ENCODE peak calls at places on chromosomes 6 and 20, in seven cellular contexts. One of them, this sample, is unnamed.

GRCh38 chr6:167799033-167799933 is 27.4 kb upstream of the AFDN start:
- DNase-seq in activated effector memory CD4-positive, alpha-beta T cell treated with Interleukin-2 at 50 U/mL for 16 hours: no peak
- DNase-seq in GM04504: no peak
- DNase-seq in HTR-8/SVneo: no peak
- DNase-seq in AG09309: no peak
- DNase-seq in right cardiac atrium: no peak
- DNase-seq in H9: no peak
- DNase-seq in this sample: peak; percentile 9

GRCh38 chr6:40425192-40425919 is 161.8 kb downstream of the LRFN2 start:
- DNase-seq in AG09309: no peak
- DNase-seq in HTR-8/SVneo: no peak
- DNase-seq in right cardiac atrium: peak; percentile 68
- DNase-seq in H9: no peak
- DNase-seq in GM04504: no peak
- DNase-seq in activated effector memory CD4-positive, alpha-beta T cell treated with Interleukin-2 at 50 U/mL for 16 hours: no peak
- DNase-seq in this sample: no peak

GRCh38 chr20:44532981-44533331 is 11.1 kb upstream of the SERINC3 start:
- DNase-seq in activated effector memory CD4-positive, alpha-beta T cell treated with Interleukin-2 at 50 U/mL for 16 hours: no peak
- DNase-seq in HTR-8/SVneo: no peak
- DNase-seq in AG09309: no peak
- DNase-seq in GM04504: no peak
- DNase-seq in H9: no peak
- DNase-seq in right cardiac atrium: no peak
- DNase-seq in this sample: no peak

GRCh38 chr20:4095639-4096038 is 80.3 kb upstream of the RNF24 start:
- DNase-seq in AG09309: no peak
- DNase-seq in HTR-8/SVneo: no peak
- DNase-seq in H9: no peak
- DNase-seq in activated effector memory CD4-positive, alpha-beta T cell treated with Interleukin-2 at 50 U/mL for 16 hours: no peak
- DNase-seq in GM04504: no peak
- DNase-seq in right cardiac atrium: no peak
- DNase-seq in this sample: no peak

GRCh38 chr20:17785007-17785406 is 85.2 kb downstream of the BANF2 start:
- DNase-seq in H9: no peak
- DNase-seq in right cardiac atrium: no peak
- DNase-seq in activated effector memory CD4-positive, alpha-beta T cell treated with Interleukin-2 at 50 U/mL for 16 hours: no peak
- DNase-seq in AG09309: no peak
- DNase-seq in GM04504: no peak
- DNase-seq in HTR-8/SVneo: no peak
- DNase-seq in this sample: no peak

GRCh38 chr6:113094781-113095180 is 747.7 kb downstream of the RFPL4B start:
- DNase-seq in right cardiac atrium: no peak
- DNase-seq in AG09309: no peak
- DNase-seq in HTR-8/SVneo: no peak
- DNase-seq in GM04504: no peak
- DNase-seq in H9: no peak
- DNase-seq in activated effector memory CD4-positive, alpha-beta T cell treated with Interleukin-2 at 50 U/mL for 16 hours: no peak
- DNase-seq in this sample: no peak

GRCh38 chr20:64073476-64074183 is 5.7 kb downstream of the RGS19 start:
- DNase-seq in HTR-8/SVneo: no peak
- DNase-seq in right cardiac atrium: peak; percentile 55
- DNase-seq in AG09309: no peak
- DNase-seq in H9: no peak
- DNase-seq in activated effector memory CD4-positive, alpha-beta T cell treated with Interleukin-2 at 50 U/mL for 16 hours: no peak
- DNase-seq in GM04504: no peak
- DNase-seq in this sample: no peak

GRCh38 chr20:4724459-4725262 is 3.0 kb downstream of the PRND start:
- DNase-seq in HTR-8/SVneo: no peak
- DNase-seq in right cardiac atrium: no peak
- DNase-seq in H9: no peak
- DNase-seq in AG09309: no peak
- DNase-seq in activated effector memory CD4-positive, alpha-beta T cell treated with Interleukin-2 at 50 U/mL for 16 hours: no peak
- DNase-seq in GM04504: no peak
- DNase-seq in this sample: no peak

GRCh38 chr6:96931198-96931597 is 6.7 kb downstream of the KLHL32 start:
- DNase-seq in AG09309: no peak
- DNase-seq in H9: no peak
- DNase-seq in right cardiac atrium: no peak
- DNase-seq in HTR-8/SVneo: no peak
- DNase-seq in activated effector memory CD4-positive, alpha-beta T cell treated with Interleukin-2 at 50 U/mL for 16 hours: no peak
- DNase-seq in GM04504: no peak
- DNase-seq in this sample: no peak

GRCh38 chr20:35856866-35857265 is 85.1 kb downstream of the PHF20 start:
- DNase-seq in activated effector memory CD4-positive, alpha-beta T cell treated with Interleukin-2 at 50 U/mL for 16 hours: no peak
- DNase-seq in AG09309: no peak
- DNase-seq in H9: no peak
- DNase-seq in right cardiac atrium: no peak
- DNase-seq in HTR-8/SVneo: no peak
- DNase-seq in GM04504: no peak
- DNase-seq in this sample: no peak

GRCh38 chr6:25578538-25578937 is 73.5 kb upstream of the SCGN start:
- DNase-seq in right cardiac atrium: no peak
- DNase-seq in HTR-8/SVneo: no peak
- DNase-seq in GM04504: no peak
- DNase-seq in AG09309: no peak
- DNase-seq in activated effector memory CD4-positive, alpha-beta T cell treated with Interleukin-2 at 50 U/mL for 16 hours: no peak
- DNase-seq in H9: no peak
- DNase-seq in this sample: no peak

GRCh38 chr6:163672710-163673109 is 258.2 kb downstream of the QKI start:
- DNase-seq in H9: no peak
- DNase-seq in right cardiac atrium: no peak
- DNase-seq in GM04504: no peak
- DNase-seq in activated effector memory CD4-positive, alpha-beta T cell treated with Interleukin-2 at 50 U/mL for 16 hours: no peak
- DNase-seq in HTR-8/SVneo: no peak
- DNase-seq in AG09309: no peak
- DNase-seq in this sample: no peak

GRCh38 chr6:70651326-70651905 is 16.3 kb upstream of the SMAP1 start:
- DNase-seq in activated effector memory CD4-positive, alpha-beta T cell treated with Interleukin-2 at 50 U/mL for 16 hours: peak; percentile 60
- DNase-seq in GM04504: no peak
- DNase-seq in H9: no peak
- DNase-seq in HTR-8/SVneo: no peak
- DNase-seq in AG09309: no peak
- DNase-seq in right cardiac atrium: no peak
- DNase-seq in this sample: no peak

GRCh38 chr20:17568972-17569471 is 853 bp upstream of the DSTN start:
- DNase-seq in AG09309: peak; percentile 90
- DNase-seq in H9: peak; percentile 77
- DNase-seq in right cardiac atrium: peak; percentile 94
- DNase-seq in HTR-8/SVneo: peak; percentile 79
- DNase-seq in activated effector memory CD4-positive, alpha-beta T cell treated with Interleukin-2 at 50 U/mL for 16 hours: no peak
- DNase-seq in GM04504: peak; percentile 98
- DNase-seq in this sample: peak; percentile 19

GRCh38 chr6:34569361-34569973 is 13.3 kb upstream of the SPDEF start:
- DNase-seq in HTR-8/SVneo: no peak
- DNase-seq in H9: no peak
- DNase-seq in activated effector memory CD4-positive, alpha-beta T cell treated with Interleukin-2 at 50 U/mL for 16 hours: no peak
- DNase-seq in AG09309: no peak
- DNase-seq in GM04504: no peak
- DNase-seq in right cardiac atrium: no peak
- DNase-seq in this sample: no peak

GRCh38 chr6:110728501-110728900 is 86.8 kb downstream of the CDK19 start:
- DNase-seq in activated effector memory CD4-positive, alpha-beta T cell treated with Interleukin-2 at 50 U/mL for 16 hours: no peak
- DNase-seq in AG09309: no peak
- DNase-seq in GM04504: no peak
- DNase-seq in HTR-8/SVneo: no peak
- DNase-seq in right cardiac atrium: no peak
- DNase-seq in H9: no peak
- DNase-seq in this sample: no peak

GRCh38 chr20:10419550-10420133 is 14.4 kb downstream of the MKKS start:
- DNase-seq in HTR-8/SVneo: no peak
- DNase-seq in right cardiac atrium: no peak
- DNase-seq in H9: no peak
- DNase-seq in GM04504: no peak
- DNase-seq in activated effector memory CD4-positive, alpha-beta T cell treated with Interleukin-2 at 50 U/mL for 16 hours: no peak
- DNase-seq in AG09309: no peak
- DNase-seq in this sample: no peak

GRCh38 chr20:32431457-32431856 is 73.3 kb downstream of the ASXL1 start:
- DNase-seq in AG09309: no peak
- DNase-seq in GM04504: no peak
- DNase-seq in activated effector memory CD4-positive, alpha-beta T cell treated with Interleukin-2 at 50 U/mL for 16 hours: no peak
- DNase-seq in HTR-8/SVneo: no peak
- DNase-seq in H9: no peak
- DNase-seq in right cardiac atrium: no peak
- DNase-seq in this sample: no peak

GRCh38 chr6:168411130-168411529 is 29.9 kb upstream of the SMOC2 start:
- DNase-seq in right cardiac atrium: no peak
- DNase-seq in activated effector memory CD4-positive, alpha-beta T cell treated with Interleukin-2 at 50 U/mL for 16 hours: no peak
- DNase-seq in H9: no peak
- DNase-seq in AG09309: no peak
- DNase-seq in HTR-8/SVneo: no peak
- DNase-seq in GM04504: no peak
- DNase-seq in this sample: no peak

GRCh38 chr20:41571006-41571405 is 47.2 kb downstream of the CHD6 start:
- DNase-seq in activated effector memory CD4-positive, alpha-beta T cell treated with Interleukin-2 at 50 U/mL for 16 hours: no peak
- DNase-seq in AG09309: no peak
- DNase-seq in H9: no peak
- DNase-seq in GM04504: no peak
- DNase-seq in HTR-8/SVneo: no peak
- DNase-seq in right cardiac atrium: no peak
- DNase-seq in this sample: no peak

GRCh38 chr20:51966296-51966971 is 164.1 kb upstream of the SALL4 start:
- DNase-seq in GM04504: peak; percentile 45
- DNase-seq in right cardiac atrium: peak; percentile 61
- DNase-seq in H9: peak; percentile 82
- DNase-seq in AG09309: no peak
- DNase-seq in activated effector memory CD4-positive, alpha-beta T cell treated with Interleukin-2 at 50 U/mL for 16 hours: no peak
- DNase-seq in HTR-8/SVneo: peak; percentile 94
- DNase-seq in this sample: no peak

GRCh38 chr20:63577317-63577894 is 3.4 kb upstream of the HELZ2 start:
- DNase-seq in right cardiac atrium: peak; percentile 84
- DNase-seq in AG09309: no peak
- DNase-seq in H9: no peak
- DNase-seq in GM04504: no peak
- DNase-seq in activated effector memory CD4-positive, alpha-beta T cell treated with Interleukin-2 at 50 U/mL for 16 hours: no peak
- DNase-seq in HTR-8/SVneo: no peak
- DNase-seq in this sample: peak; percentile 69

GRCh38 chr6:43884660-43885022 is 114.6 kb downstream of the VEGFA start:
- DNase-seq in GM04504: no peak
- DNase-seq in right cardiac atrium: no peak
- DNase-seq in H9: no peak
- DNase-seq in HTR-8/SVneo: no peak
- DNase-seq in activated effector memory CD4-positive, alpha-beta T cell treated with Interleukin-2 at 50 U/mL for 16 hours: no peak
- DNase-seq in AG09309: no peak
- DNase-seq in this sample: no peak

GRCh38 chr6:41591122-41591521 is 44.9 kb downstream of the FOXP4 start:
- DNase-seq in HTR-8/SVneo: no peak
- DNase-seq in H9: no peak
- DNase-seq in GM04504: no peak
- DNase-seq in activated effector memory CD4-positive, alpha-beta T cell treated with Interleukin-2 at 50 U/mL for 16 hours: no peak
- DNase-seq in right cardiac atrium: no peak
- DNase-seq in AG09309: no peak
- DNase-seq in this sample: no peak

GRCh38 chr6:146887447-146888077 is 288.8 kb downstream of the ADGB start:
- DNase-seq in HTR-8/SVneo: no peak
- DNase-seq in AG09309: no peak
- DNase-seq in GM04504: no peak
- DNase-seq in activated effector memory CD4-positive, alpha-beta T cell treated with Interleukin-2 at 50 U/mL for 16 hours: no peak
- DNase-seq in H9: no peak
- DNase-seq in right cardiac atrium: no peak
- DNase-seq in this sample: no peak

GRCh38 chr6:122628714-122629113 is 18.5 kb downstream of the PKIB start:
- DNase-seq in HTR-8/SVneo: no peak
- DNase-seq in AG09309: no peak
- DNase-seq in GM04504: no peak
- DNase-seq in right cardiac atrium: no peak
- DNase-seq in activated effector memory CD4-positive, alpha-beta T cell treated with Interleukin-2 at 50 U/mL for 16 hours: no peak
- DNase-seq in H9: no peak
- DNase-seq in this sample: no peak

GRCh38 chr20:22350624-22351023 is 233.7 kb downstream of the FOXA2 start:
- DNase-seq in activated effector memory CD4-positive, alpha-beta T cell treated with Interleukin-2 at 50 U/mL for 16 hours: no peak
- DNase-seq in right cardiac atrium: no peak
- DNase-seq in H9: no peak
- DNase-seq in GM04504: no peak
- DNase-seq in HTR-8/SVneo: no peak
- DNase-seq in AG09309: no peak
- DNase-seq in this sample: no peak

GRCh38 chr20:17852323-17852722 is 116.3 kb downstream of the SNX5 start:
- DNase-seq in GM04504: no peak
- DNase-seq in HTR-8/SVneo: no peak
- DNase-seq in activated effector memory CD4-positive, alpha-beta T cell treated with Interleukin-2 at 50 U/mL for 16 hours: no peak
- DNase-seq in right cardiac atrium: no peak
- DNase-seq in AG09309: no peak
- DNase-seq in H9: no peak
- DNase-seq in this sample: no peak

GRCh38 chr6:13724174-13724573 is 12.5 kb upstream of the RANBP9 start:
- DNase-seq in H9: no peak
- DNase-seq in HTR-8/SVneo: no peak
- DNase-seq in right cardiac atrium: no peak
- DNase-seq in activated effector memory CD4-positive, alpha-beta T cell treated with Interleukin-2 at 50 U/mL for 16 hours: no peak
- DNase-seq in AG09309: no peak
- DNase-seq in GM04504: no peak
- DNase-seq in this sample: no peak

GRCh38 chr20:3275064-3275935 is 36.3 kb upstream of the SLC4A11 start:
- DNase-seq in activated effector memory CD4-positive, alpha-beta T cell treated with Interleukin-2 at 50 U/mL for 16 hours: no peak
- DNase-seq in right cardiac atrium: no peak
- DNase-seq in AG09309: no peak
- DNase-seq in GM04504: no peak
- DNase-seq in H9: no peak
- DNase-seq in HTR-8/SVneo: no peak
- DNase-seq in this sample: no peak

GRCh38 chr6:69408886-69409285 is 387.9 kb downstream of the LMBRD1 start:
- DNase-seq in HTR-8/SVneo: no peak
- DNase-seq in right cardiac atrium: no peak
- DNase-seq in AG09309: no peak
- DNase-seq in GM04504: no peak
- DNase-seq in activated effector memory CD4-positive, alpha-beta T cell treated with Interleukin-2 at 50 U/mL for 16 hours: no peak
- DNase-seq in H9: no peak
- DNase-seq in this sample: no peak

GRCh38 chr20:47740225-47741184 is 44.8 kb downstream of the SULF2 start:
- DNase-seq in GM04504: no peak
- DNase-seq in activated effector memory CD4-positive, alpha-beta T cell treated with Interleukin-2 at 50 U/mL for 16 hours: no peak
- DNase-seq in HTR-8/SVneo: no peak
- DNase-seq in H9: peak; percentile 47
- DNase-seq in AG09309: no peak
- DNase-seq in right cardiac atrium: peak; percentile 75
- DNase-seq in this sample: no peak

GRCh38 chr6:121055572-121056163 is 278.6 kb downstream of the TBC1D32 start:
- DNase-seq in activated effector memory CD4-positive, alpha-beta T cell treated with Interleukin-2 at 50 U/mL for 16 hours: no peak
- DNase-seq in right cardiac atrium: no peak
- DNase-seq in HTR-8/SVneo: peak; percentile 35
- DNase-seq in AG09309: peak; percentile 8
- DNase-seq in GM04504: peak; percentile 34
- DNase-seq in H9: no peak
- DNase-seq in this sample: no peak

GRCh38 chr20:50392138-50392866 is 117.9 kb upstream of the PTPN1 start:
- DNase-seq in HTR-8/SVneo: no peak
- DNase-seq in AG09309: no peak
- DNase-seq in right cardiac atrium: no peak
- DNase-seq in activated effector memory CD4-positive, alpha-beta T cell treated with Interleukin-2 at 50 U/mL for 16 hours: no peak
- DNase-seq in H9: no peak
- DNase-seq in GM04504: no peak
- DNase-seq in this sample: no peak

GRCh38 chr6:82573200-82573972 is 209.8 kb downstream of the TPBG start:
- DNase-seq in HTR-8/SVneo: no peak
- DNase-seq in H9: no peak
- DNase-seq in activated effector memory CD4-positive, alpha-beta T cell treated with Interleukin-2 at 50 U/mL for 16 hours: no peak
- DNase-seq in right cardiac atrium: no peak
- DNase-seq in GM04504: no peak
- DNase-seq in AG09309: no peak
- DNase-seq in this sample: no peak

GRCh38 chr6:48979085-48979484 is 484.0 kb downstream of the MMUT start:
- DNase-seq in right cardiac atrium: no peak
- DNase-seq in AG09309: no peak
- DNase-seq in activated effector memory CD4-positive, alpha-beta T cell treated with Interleukin-2 at 50 U/mL for 16 hours: no peak
- DNase-seq in HTR-8/SVneo: no peak
- DNase-seq in H9: no peak
- DNase-seq in GM04504: no peak
- DNase-seq in this sample: no peak

GRCh38 chr6:50277774-50278173 is 228.0 kb upstream of the DEFB112 start:
- DNase-seq in right cardiac atrium: no peak
- DNase-seq in HTR-8/SVneo: no peak
- DNase-seq in H9: no peak
- DNase-seq in activated effector memory CD4-positive, alpha-beta T cell treated with Interleukin-2 at 50 U/mL for 16 hours: no peak
- DNase-seq in GM04504: no peak
- DNase-seq in AG09309: no peak
- DNase-seq in this sample: no peak

GRCh38 chr6:122671246-122671645 is 61.0 kb downstream of the PKIB start:
- DNase-seq in activated effector memory CD4-positive, alpha-beta T cell treated with Interleukin-2 at 50 U/mL for 16 hours: no peak
- DNase-seq in right cardiac atrium: no peak
- DNase-seq in AG09309: no peak
- DNase-seq in H9: no peak
- DNase-seq in GM04504: no peak
- DNase-seq in HTR-8/SVneo: no peak
- DNase-seq in this sample: no peak

This sample was measured in anterior cingulate cortex.